ENCODE peak calls at places on chromosomes 12 and 14, in seven cellular contexts. L is RWPE1, K is fibroblast of pulmonary artery, W is GM13976, Y is astrocyte, Q is IMR-90, H is A549. X is an unnamed sample.

GRCh38 chr12:11958216-11959091 is 112.3 kb upstream of the BCL2L14 start:
- DNase-seq in L (peak; percentile 48), K (peak; percentile 92), W (peak; percentile 62), Y (peak; percentile 94), Q (peak; percentile 95), H (peak; percentile 43), X (peak; percentile 92)

GRCh38 chr12:49984476-49984890 is 11.7 kb downstream of the AQP6 start:
- DNase-seq in L (no peak), K (no peak), W (no peak), Y (no peak), Q (no peak), H (no peak), X (no peak)

GRCh38 chr14:101585211-101585610 is 23.9 kb downstream of the DIO3 start:
- DNase-seq in L (no peak), K (no peak), W (no peak), Y (no peak), Q (no peak), H (no peak), X (no peak)

GRCh38 chr14:91035855-91036254 is 24.6 kb downstream of the RPS6KA5 start:
- DNase-seq in L (no peak), K (no peak), W (no peak), Y (no peak), Q (no peak), H (no peak), X (no peak)

GRCh38 chr14:102565331-102565887 is 27.0 kb upstream of the RCOR1 start:
- DNase-seq in L (no peak), K (no peak), W (no peak), Y (no peak), Q (no peak), H (no peak), X (no peak)

GRCh38 chr12:47820631-47821345 is 1.1 kb upstream of the HDAC7 start:
- DNase-seq in L (peak; percentile 98), K (peak; percentile 98), W (no peak), Y (peak; percentile 95), Q (peak; percentile 95), H (peak; percentile 91), X (peak; percentile 96)

GRCh38 chr14:90487031-90487430 is 90.2 kb downstream of the CALM1 start:
- DNase-seq in L (no peak), K (peak; percentile 18), W (no peak), Y (peak; percentile 6), Q (no peak), H (no peak), X (no peak)

GRCh38 chr14:67077914-67078313 is 111.3 kb upstream of the GARIN2 start:
- DNase-seq in L (no peak), K (peak; percentile 8), W (no peak), Y (no peak), Q (peak; percentile 11), H (no peak), X (no peak)

GRCh38 chr14:28975084-28975483 is 208.5 kb downstream of the FOXG1 start:
- DNase-seq in L (no peak), K (no peak), W (no peak), Y (no peak), Q (no peak), H (no peak), X (no peak)

GRCh38 chr12:91441236-91441635 is 258.6 kb upstream of the DCN start:
- DNase-seq in L (no peak), K (no peak), W (no peak), Y (no peak), Q (no peak), H (no peak), X (no peak)

GRCh38 chr12:50660425-50660822 is 103.5 kb upstream of the ATF1 start:
- DNase-seq in L (no peak), K (no peak), W (no peak), Y (no peak), Q (no peak), H (no peak), X (no peak)

GRCh38 chr14:64946310-64947045 is 3.9 kb upstream of the GPX2 start:
- DNase-seq in L (no peak), K (no peak), W (no peak), Y (no peak), Q (no peak), H (no peak), X (no peak)

GRCh38 chr12:27865421-27865820 is 85.4 kb upstream of the MANSC4 start:
- DNase-seq in L (no peak), K (peak; percentile 77), W (no peak), Y (peak; percentile 70), Q (peak; percentile 52), H (no peak), X (peak; percentile 73)

GRCh38 chr14:61475316-61475715 is 153.9 kb downstream of the PRKCH start:
- DNase-seq in L (peak; percentile 41), K (peak; percentile 91), W (peak; percentile 53), Y (peak; percentile 50), Q (peak; percentile 84), H (peak; percentile 80), X (peak; percentile 67)

GRCh38 chr14:59363545-59364226 is 101.5 kb downstream of the GPR135 start:
- DNase-seq in L (peak; percentile 54), K (peak; percentile 54), W (no peak), Y (peak; percentile 40), Q (peak; percentile 42), H (peak; percentile 26), X (no peak)

GRCh38 chr14:57378661-57379060 is 11.7 kb upstream of the NAA30 start:
- DNase-seq in L (no peak), K (peak; percentile 49), W (no peak), Y (no peak), Q (peak; percentile 14), H (peak; percentile 9), X (no peak)

GRCh38 chr14:92590941-92591340 is 77.4 kb downstream of the RIN3 start:
- DNase-seq in L (no peak), K (no peak), W (no peak), Y (peak; percentile 66), Q (no peak), H (no peak), X (no peak)

GRCh38 chr12:4134434-4134762 is 139.2 kb upstream of the CCND2 start:
- DNase-seq in L (no peak), K (no peak), W (no peak), Y (no peak), Q (no peak), H (no peak), X (no peak)

GRCh38 chr12:15555466-15555865 is 233.2 kb downstream of the PTPRO start:
- DNase-seq in L (no peak), K (no peak), W (no peak), Y (peak; percentile 46), Q (no peak), H (no peak), X (peak; percentile 4)

GRCh38 chr12:68614105-68614679 is 3.5 kb downstream of the RAP1B start:
- DNase-seq in L (no peak), K (no peak), W (no peak), Y (no peak), Q (no peak), H (no peak), X (no peak)

GRCh38 chr12:96698965-96699364 is 208.1 kb upstream of the NEDD1 start:
- DNase-seq in L (no peak), K (no peak), W (no peak), Y (no peak), Q (no peak), H (peak; percentile 72), X (no peak)

GRCh38 chr14:64296561-64296960 is 2.4 kb upstream of the ESR2 start:
- DNase-seq in L (peak; percentile 61), K (peak; percentile 77), W (no peak), Y (no peak), Q (peak; percentile 15), H (no peak), X (no peak)

GRCh38 chr12:30810918-30811317 is 56.2 kb upstream of the CAPRIN2 start:
- DNase-seq in L (no peak), K (no peak), W (no peak), Y (no peak), Q (no peak), H (no peak), X (no peak)

GRCh38 chr12:30811966-30812365 is 57.2 kb upstream of the CAPRIN2 start:
- DNase-seq in L (no peak), K (no peak), W (no peak), Y (no peak), Q (no peak), H (no peak), X (no peak)

GRCh38 chr12:30805959-30806358 is 51.2 kb upstream of the CAPRIN2 start:
- DNase-seq in L (no peak), K (no peak), W (no peak), Y (no peak), Q (no peak), H (no peak), X (no peak)

GRCh38 chr12:30806989-30807694 is 52.4 kb upstream of the CAPRIN2 start:
- DNase-seq in L (peak; percentile 46), K (peak; percentile 90), W (no peak), Y (peak; percentile 60), Q (peak; percentile 76), H (peak; percentile 76), X (peak; percentile 63)

DNA sequence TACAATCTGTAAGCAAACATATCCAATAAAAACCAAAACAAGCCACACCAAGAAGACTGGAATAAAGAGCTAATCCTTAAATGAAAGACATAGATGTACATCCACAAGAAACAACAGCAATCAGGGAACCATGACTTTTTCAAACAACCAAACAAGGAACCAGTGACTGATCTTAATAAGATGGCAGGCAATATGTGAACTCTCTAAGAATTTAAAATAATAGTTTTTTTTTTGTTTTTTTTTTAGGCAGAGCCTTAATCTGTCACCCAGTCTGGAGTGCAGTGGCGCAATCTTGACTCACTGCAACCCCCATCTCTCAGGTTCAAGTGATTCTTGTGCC is 52.9 kb upstream of the CAPRIN2 start:
- DNase-seq in L (no peak), K (no peak), W (no peak), Y (no peak), Q (no peak), H (no peak), X (no peak)
- TF ChIP-seq CTCF in L (peak; percentile 24), K (no peak), W (no peak), Y (no peak), Q (no peak), H (no peak), X (peak; percentile 44)

GRCh38 chr12:19375888-19376287 is 63.4 kb upstream of the AEBP2 start:
- DNase-seq in L (no peak), K (no peak), W (no peak), Y (no peak), Q (no peak), H (no peak), X (no peak)
- TF ChIP-seq CTCF in L (no peak), K (no peak), W (no peak), Y (no peak), Q (no peak), H (no peak), X (no peak)

GRCh38 chr14:53285064-53285463 is 131.9 kb upstream of the DDHD1 start:
- DNase-seq in L (no peak), K (no peak), W (no peak), Y (no peak), Q (no peak), H (no peak), X (no peak)

DNA sequence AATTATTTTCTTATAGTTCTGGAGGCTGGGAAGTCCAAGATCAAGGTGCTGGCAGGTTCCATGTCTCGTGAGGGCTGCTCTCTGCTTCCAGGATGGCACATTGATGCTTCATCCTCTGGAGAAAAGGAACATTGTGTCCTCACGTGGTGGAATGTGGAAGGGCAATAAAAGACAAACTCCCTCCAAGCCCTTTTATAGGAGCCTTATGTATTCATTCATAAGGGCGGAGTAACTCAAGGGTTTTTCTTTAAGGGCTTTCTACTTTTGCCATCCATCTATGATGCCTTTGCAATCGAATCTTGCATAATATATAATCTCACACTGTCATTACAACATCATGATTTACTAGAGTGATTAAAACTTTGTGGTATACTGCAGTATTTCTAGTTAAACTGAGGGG is 132.7 kb upstream of the DDHD1 start:
- DNase-seq in L (no peak), K (peak; percentile 10), W (no peak), Y (no peak), Q (no peak), H (peak; percentile 22), X (no peak)
- TF ChIP-seq CTCF in L (no peak), K (peak; percentile 10), W (no peak), Y (no peak), Q (no peak), H (no peak), X (no peak)

GRCh38 chr12:98227162-98227561 is 288.2 kb upstream of the TMPO start:
- DNase-seq in L (no peak), K (peak; percentile 28), W (no peak), Y (no peak), Q (peak; percentile 21), H (peak; percentile 45), X (no peak)
- TF ChIP-seq CTCF in L (no peak), K (peak; percentile 53), W (peak; percentile 16), Y (peak; percentile 31), Q (peak; percentile 50), H (peak; percentile 13), X (peak; percentile 27)

X was measured in HFFc6.